ENCODE peak calls at places on chromosomes 16 and 17, in ten cellular contexts. C is T-helper 17 cell, R is pancreas, I is HTR-8/SVneo, Y is left ventricle myocardium inferior, U is Ammon's horn, P is GM20000, D is Kasumi-1, G is AG08396, E is fibroblast of the aortic adventitia. B is an unnamed sample.

GRCh38 chr16:12096162-12096781 is 119.7 kb downstream of the SNX29 start:
- DNase-seq in C (no peak), R (no peak), I (no peak), Y (no peak), U (peak), P (no peak), D (no peak), G (peak), E (peak), B (no peak)

GRCh38 chr16:21650517-21650916 is 1.9 kb downstream of the IGSF6 start:
- DNase-seq in C (no peak), R (no peak), I (no peak), Y (no peak), U (peak), P (no peak), D (peak), G (no peak), E (no peak), B (peak)

GRCh38 chr16:87002717-87003413 is 314.3 kb downstream of the C16orf95 start:
- DNase-seq in C (no peak), R (no peak), I (no peak), Y (no peak), U (peak), P (no peak), D (no peak), G (no peak), E (peak), B (no peak)

GRCh38 chr17:42695500-42695899 is 13.2 kb downstream of the CNTNAP1 start:
- DNase-seq in C (no peak), R (no peak), I (no peak), Y (no peak), U (no peak), P (no peak), D (no peak), G (no peak), E (no peak), B (peak)

GRCh38 chr17:65228734-65229390 is 91.7 kb downstream of the RGS9 start:
- DNase-seq in C (no peak), R (no peak), I (peak), Y (no peak), U (no peak), P (peak), D (peak), G (no peak), E (peak), B (no peak)

GRCh38 chr16:84838383-84838948 is 18.7 kb downstream of the CRISPLD2 start:
- DNase-seq in C (no peak), R (no peak), I (no peak), Y (no peak), U (no peak), P (no peak), D (no peak), G (no peak), E (no peak), B (no peak)

GRCh38 chr17:74790206-74791066 is 14.3 kb upstream of the NAT9 start:
- DNase-seq in C (no peak), R (no peak), I (no peak), Y (no peak), U (peak), P (no peak), D (peak), G (no peak), E (no peak), B (no peak)

GRCh38 chr17:65683428-65683827 is 122.0 kb upstream of the AXIN2 start:
- DNase-seq in C (no peak), R (no peak), I (no peak), Y (no peak), U (no peak), P (no peak), D (no peak), G (no peak), E (no peak), B (no peak)

GRCh38 chr17:45976755-45977505 is 22.1 kb upstream of the STH start:
- DNase-seq in C (no peak), R (no peak), I (peak), Y (no peak), U (no peak), P (no peak), D (no peak), G (no peak), E (peak), B (no peak)

GRCh38 chr17:38768417-38768816 is 15.9 kb downstream of the PSMB3 start:
- DNase-seq in C (no peak), R (no peak), I (no peak), Y (peak), U (no peak), P (no peak), D (no peak), G (no peak), E (no peak), B (no peak)

GRCh38 chr17:74427763-74428153 is 4.1 kb upstream of the GPRC5C start:
- DNase-seq in C (no peak), R (peak), I (no peak), Y (no peak), U (no peak), P (no peak), D (no peak), G (no peak), E (no peak), B (peak)

GRCh38 chr16:10950393-10950792 is 6.0 kb downstream of the CLEC16A start:
- DNase-seq in C (no peak), R (no peak), I (no peak), Y (no peak), U (no peak), P (no peak), D (no peak), G (no peak), E (no peak), B (no peak)

GRCh38 chr17:43418441-43419374 is 19.9 kb downstream of the ARL4D start:
- DNase-seq in C (no peak), R (no peak), I (peak), Y (peak), U (peak), P (no peak), D (peak), G (peak), E (peak), B (no peak)

GRCh38 chr17:78140169-78141051 is 5.8 kb upstream of the C17orf99 start:
- DNase-seq in C (peak), R (peak), I (peak), Y (peak), U (peak), P (peak), D (peak), G (peak), E (peak), B (peak)

GRCh38 chr17:80425835-80426426 is 11.0 kb downstream of the ENDOV start:
- DNase-seq in C (no peak), R (no peak), I (no peak), Y (no peak), U (no peak), P (no peak), D (no peak), G (no peak), E (no peak), B (no peak)

GRCh38 chr16:81926036-81926435 is 85.2 kb downstream of the SDR42E1 start:
- DNase-seq in C (no peak), R (no peak), I (no peak), Y (no peak), U (no peak), P (no peak), D (no peak), G (no peak), E (no peak), B (no peak)

GRCh38 chr17:77690271-77691161 is 268.0 kb upstream of the TNRC6C start:
- DNase-seq in C (no peak), R (no peak), I (no peak), Y (no peak), U (no peak), P (no peak), D (peak), G (no peak), E (no peak), B (no peak)

B was measured in upper lobe of left lung.